ENCODE peak calls at places on chromosomes 7 and 10, in four cellular contexts. J is GM06990, R is suprapubic skin, A is Caco-2. F is an unnamed sample.

GRCh38 chr7:102313997-102314780 is 27.5 kb downstream of the SH2B2 start:
- DNase-seq in J (no peak), R (no peak), A (no peak), F (no peak)

GRCh38 chr7:11313801-11314200 is 340.1 kb downstream of the PHF14 start:
- DNase-seq in J (no peak), R (no peak), A (no peak), F (no peak)

GRCh38 chr7:102991540-102992214 is 78.9 kb downstream of the LRRC17 start:
- DNase-seq in J (no peak), R (no peak), A (no peak), F (peak; percentile 90)

GRCh38 chr10:100939763-100940344 is 27.1 kb downstream of the SLF2 start:
- DNase-seq in J (no peak), R (no peak), A (no peak), F (peak; percentile 8)

GRCh38 chr7:973312-973711 is 2.0 kb downstream of the COX19 start:
- DNase-seq in J (no peak), R (no peak), A (no peak), F (no peak)

GRCh38 chr7:151819826-151820225 is 57.1 kb downstream of the PRKAG2 start:
- DNase-seq in J (no peak), R (no peak), A (peak; percentile 41), F (no peak)

GRCh38 chr7:75945297-75946168 is 30.6 kb downstream of the POR start:
- DNase-seq in J (no peak), R (no peak), A (peak; percentile 44), F (peak; percentile 46)

GRCh38 chr10:14751576-14752330 is 22.9 kb downstream of the FAM107B start:
- DNase-seq in J (no peak), R (peak; percentile 80), A (no peak), F (no peak)

GRCh38 chr10:122461729-122462532 is 578 bp downstream of the HTRA1 start:
- DNase-seq in J (no peak), R (no peak), A (peak; percentile 12), F (no peak)

GRCh38 chr7:150715293-150715692 is 1.1 kb upstream of the GIMAP1 start:
- DNase-seq in J (no peak), R (no peak), A (no peak), F (no peak)

GRCh38 chr7:110541962-110542361 is 549.0 kb upstream of the LRRN3 start:
- DNase-seq in J (no peak), R (no peak), A (no peak), F (peak; percentile 50)

GRCh38 chr7:12475362-12476063 is 71.8 kb upstream of the VWDE start:
- DNase-seq in J (no peak), R (no peak), A (no peak), F (no peak)

GRCh38 chr10:132162021-132162531 is 24.7 kb upstream of the DPYSL4 start:
- DNase-seq in J (peak; percentile 30), R (no peak), A (no peak), F (no peak)

GRCh38 chr7:150380463-150380862 is 1.3 kb downstream of the ZNF775 start:
- DNase-seq in J (peak; percentile 53), R (no peak), A (no peak), F (no peak)

GRCh38 chr10:8404721-8405120 is 350.2 kb downstream of the GATA3 start:
- DNase-seq in J (peak; percentile 33), R (no peak), A (no peak), F (no peak)

GRCh38 chr10:44962870-44963738 is 3.5 kb downstream of the RASSF4 start:
- DNase-seq in J (peak; percentile 55), R (no peak), A (no peak), F (no peak)

GRCh38 chr10:110495731-110496552 is 1.8 kb upstream of the DUSP5 start:
- DNase-seq in J (no peak), R (peak; percentile 76), A (no peak), F (peak; percentile 84)

GRCh38 chr10:91054325-91054724 is 133.4 kb upstream of the ANKRD1 start:
- DNase-seq in J (no peak), R (no peak), A (peak; percentile 5), F (peak; percentile 16)

GRCh38 chr10:104049497-104050250 is 36.0 kb downstream of the COL17A1 start:
- DNase-seq in J (no peak), R (no peak), A (no peak), F (peak; percentile 65)

GRCh38 chr7:106622654-106623314 is 38.2 kb downstream of the CCDC71L start:
- DNase-seq in J (no peak), R (no peak), A (no peak), F (no peak)

GRCh38 chr10:14487511-14487909 is 156.8 kb upstream of the FRMD4A start:
- DNase-seq in J (no peak), R (no peak), A (no peak), F (no peak)

GRCh38 chr10:12393831-12394230 is 44.5 kb downstream of the CAMK1D start:
- DNase-seq in J (no peak), R (no peak), A (no peak), F (no peak)

GRCh38 chr10:80924063-80924952 is 386.6 kb downstream of the SH2D4B start:
- DNase-seq in J (peak; percentile 13), R (no peak), A (peak; percentile 66), F (peak; percentile 13)

GRCh38 chr10:76001019-76001418 is 569.6 kb downstream of the LRMDA start:
- DNase-seq in J (no peak), R (no peak), A (no peak), F (no peak)

GRCh38 chr7:4791738-4792536 is 16.5 kb downstream of the AP5Z1 start:
- DNase-seq in J (peak; percentile 76), R (no peak), A (no peak), F (no peak)

GRCh38 chr10:70031215-70031614 is 21.4 kb upstream of the MACROH2A2 start:
- DNase-seq in J (no peak), R (no peak), A (no peak), F (no peak)

GRCh38 chr10:44383749-44384600 is 922 bp downstream of the CXCL12 start:
- DNase-seq in J (no peak), R (peak; percentile 62), A (no peak), F (peak; percentile 30)

GRCh38 chr7:70615066-70615465 is 516.9 kb upstream of the GALNT17 start:
- DNase-seq in J (no peak), R (no peak), A (no peak), F (no peak)

GRCh38 chr7:13920053-13920697 is 69.3 kb downstream of the ETV1 start:
- DNase-seq in J (no peak), R (no peak), A (peak; percentile 60), F (peak; percentile 100)

GRCh38 chr7:144437370-144438191 is 34.1 kb upstream of the NOBOX start:
- DNase-seq in J (peak; percentile 26), R (peak; percentile 67), A (peak; percentile 76), F (peak; percentile 25)

GRCh38 chr10:121891103-121891502 is 36.7 kb downstream of the ATE1 start:
- DNase-seq in J (no peak), R (no peak), A (no peak), F (no peak)

GRCh38 chr7:98242934-98243333 is 9.1 kb downstream of the TECPR1 start:
- DNase-seq in J (no peak), R (no peak), A (no peak), F (no peak)

GRCh38 chr7:98240961-98241673 is 10.9 kb downstream of the TECPR1 start:
- DNase-seq in J (no peak), R (no peak), A (peak; percentile 70), F (no peak)

GRCh38 chr7:98241674-98242241 is 10.3 kb downstream of the TECPR1 start:
- DNase-seq in J (no peak), R (no peak), A (no peak), F (no peak)

GRCh38 chr7:98244871-98245270 is 7.2 kb downstream of the TECPR1 start:
- DNase-seq in J (no peak), R (no peak), A (no peak), F (no peak)

DNA sequence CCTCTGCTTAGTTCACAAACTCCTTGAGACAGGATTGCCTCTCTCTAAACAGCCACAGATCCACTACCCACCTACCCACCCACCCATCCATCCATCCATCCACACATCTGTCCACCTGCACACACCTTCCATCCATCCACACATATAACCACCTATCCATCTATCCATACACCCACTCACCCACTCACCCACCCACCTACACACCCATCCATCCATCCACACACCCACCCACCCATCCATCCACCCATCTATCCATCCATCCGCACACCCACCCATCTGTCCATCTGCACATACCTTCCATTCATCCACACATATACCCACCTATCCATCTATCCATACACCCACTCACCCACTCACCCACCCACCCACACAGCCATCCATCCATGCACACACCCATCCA is 9.7 kb downstream of the TECPR1 start:
- DNase-seq in J (no peak), R (no peak), A (no peak), F (no peak)
- TF ChIP-seq CTCF in J (no peak), R (no peak), A (no peak), F (no peak)

GRCh38 chr10:35574924-35575352 is 30.2 kb upstream of the GJD4 start:
- DNase-seq in J (no peak), R (no peak), A (peak; percentile 36), F (peak; percentile 84)
- TF ChIP-seq CTCF in J (peak; percentile 14), R (no peak), A (no peak), F (peak; percentile 73)

GRCh38 chr7:34277016-34277800 is 371.9 kb downstream of the BMPER start:
- DNase-seq in J (no peak), R (no peak), A (no peak), F (peak; percentile 38)

GRCh38 chr7:34282271-34282670 is 375.7 kb upstream of the NPSR1 start:
- DNase-seq in J (no peak), R (no peak), A (no peak), F (no peak)

GRCh38 chr7:34275629-34276028 is 370.3 kb downstream of the BMPER start:
- DNase-seq in J (no peak), R (no peak), A (no peak), F (no peak)

GRCh38 chr7:34277801-34278195 is 372.5 kb downstream of the BMPER start:
- DNase-seq in J (no peak), R (no peak), A (no peak), F (peak; percentile 19)

DNA sequence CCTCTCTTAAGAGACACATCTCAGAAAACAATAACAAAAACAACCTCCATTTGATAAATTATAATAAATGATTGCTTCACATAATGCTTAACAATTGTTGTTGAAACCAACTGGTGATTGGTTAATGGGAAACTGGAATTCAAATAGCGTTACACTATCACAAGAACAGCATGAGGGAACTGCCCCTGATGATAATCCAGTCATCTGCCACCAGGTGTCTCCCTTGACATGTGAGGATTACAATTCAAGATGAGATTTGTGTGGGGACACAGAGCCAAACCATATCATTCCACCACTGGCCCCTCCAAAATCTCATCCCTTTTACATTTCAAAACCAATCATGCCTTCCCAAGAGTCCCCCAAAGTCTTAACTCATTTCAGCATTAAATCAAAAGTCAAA is 375.9 kb downstream of the BMPER start:
- DNase-seq in J (no peak), R (no peak), A (no peak), F (no peak)
- TF ChIP-seq CTCF in J (no peak), R (no peak), A (no peak), F (peak; percentile 71)

GRCh38 chr7:41003031-41003925 is 699.6 kb downstream of the INHBA start:
- DNase-seq in J (no peak), R (no peak), A (peak; percentile 69), F (peak; percentile 10)
- TF ChIP-seq CTCF in J (peak; percentile 68), R (no peak), A (peak; percentile 85), F (peak; percentile 95)

DNA sequence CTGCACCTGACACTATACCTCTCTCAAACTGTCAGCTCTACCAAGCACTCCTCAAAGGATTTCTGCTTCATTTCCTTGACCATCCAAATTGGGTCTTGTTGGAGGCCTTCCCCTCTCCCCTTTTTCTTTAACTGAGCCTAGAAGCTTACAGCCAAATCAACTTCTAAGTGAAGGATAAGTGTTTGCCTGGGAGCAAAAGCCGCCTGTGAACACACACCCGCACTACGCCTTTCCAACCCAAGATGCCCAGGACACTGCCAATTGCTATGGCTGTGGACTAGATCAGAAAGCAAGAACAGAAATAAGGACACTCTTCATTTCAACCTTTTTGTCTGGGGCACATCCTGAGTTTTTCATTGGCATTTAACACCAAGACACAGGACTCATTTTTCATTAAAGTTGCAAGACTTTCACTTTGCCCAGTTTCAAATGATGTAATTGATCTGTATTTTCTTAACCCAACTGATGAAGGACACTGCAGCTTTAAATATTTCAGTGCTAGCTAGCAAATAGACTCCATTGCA is 52.8 kb downstream of the CPEB3 start:
- DNase-seq in J (no peak), R (no peak), A (no peak), F (no peak)
- TF ChIP-seq CTCF in J (no peak), R (no peak), A (no peak), F (no peak)